ENCODE peak calls at places on chromosomes 5 and 9, in five cellular contexts. S is stimulated activated CD4-positive, alpha-beta T cell treated with anti-CD3 and anti-CD28 coated beads, Interleukin-2, amount 100 ng/mL, for 48 hours; H is C1 segment of cervical spinal cord; Y is A172; I is stimulated activated CD8-positive, alpha-beta memory T cell treated with anti-CD3 and anti-CD28 coated beads, Interleukin-2, amount 100 ng/mL, for 48 hours. G is an unnamed sample.
A peak's percentile ranks its signal among the peaks of the same experiment; 100 is the strongest.

GRCh38 chr9:108786756-108787663 is 68.8 kb downstream of the ACTL7B start:
- DNase-seq in Y (peak; percentile 58), H (no peak), S (no peak), I (no peak), G (no peak)

GRCh38 chr5:87302061-87302460 is 34.4 kb downstream of the RASA1 start:
- DNase-seq in S (no peak), I (no peak), Y (no peak), H (no peak), G (no peak)

GRCh38 chr5:134240421-134240962 is 14.6 kb upstream of the PPP2CA start:
- DNase-seq in H (peak; percentile 40), S (no peak), Y (peak; percentile 28), I (no peak), G (peak; percentile 67)

GRCh38 chr5:115952579-115952978 is 9.7 kb upstream of the LVRN start:
- DNase-seq in H (no peak), S (no peak), Y (no peak), I (no peak), G (no peak)

GRCh38 chr5:160461378-160461777 is 39.7 kb downstream of the PTTG1 start:
- DNase-seq in H (no peak), Y (no peak), S (no peak), I (no peak), G (no peak)

GRCh38 chr5:157323107-157323706 is 57.3 kb downstream of the CYFIP2 start:
- DNase-seq in I (no peak), Y (no peak), H (no peak), S (no peak), G (no peak)

GRCh38 chr9:100352201-100352726 is 478 bp downstream of the TEX10 start:
- DNase-seq in I (peak; percentile 5), S (peak; percentile 15), H (peak; percentile 38), Y (peak; percentile 15), G (no peak)

GRCh38 chr9:114017741-114018715 is 60.1 kb downstream of the AMBP start:
- DNase-seq in Y (no peak), H (no peak), I (no peak), S (no peak), G (no peak)

GRCh38 chr9:16002816-16003215 is 450.0 kb downstream of the CCDC171 start:
- DNase-seq in I (no peak), Y (no peak), S (no peak), H (no peak), G (no peak)

GRCh38 chr5:141780952-141781730 is 97.1 kb downstream of the PCDH1 start:
- DNase-seq in S (no peak), I (no peak), Y (no peak), H (no peak), G (no peak)

GRCh38 chr5:61059499-61059898 is 102.8 kb downstream of the SMIM15 start:
- DNase-seq in Y (no peak), H (no peak), S (no peak), I (no peak), G (no peak)

GRCh38 chr5:9212605-9213004 is 333.3 kb downstream of the SEMA5A start:
- DNase-seq in I (no peak), H (no peak), S (no peak), Y (no peak), G (no peak)

GRCh38 chr9:69981686-69982450 is 61.8 kb upstream of the MAMDC2 start:
- DNase-seq in I (no peak), Y (peak; percentile 68), H (no peak), S (no peak), G (no peak)